ENCODE peak calls at places on chromosome 14, in six cellular contexts. X, W, Y, R, B and S are unnamed samples.

GRCh38 chr14:54686871-54687749 is 120.2 kb downstream of the SAMD4A start:
- DNase-seq in X (no peak), W (no peak), Y (no peak), R (no peak), B (no peak), S (no peak)

GRCh38 chr14:65299837-65300236 is 112.7 kb upstream of the FUT8 start:
- DNase-seq in X (no peak), W (no peak), Y (no peak), R (no peak), B (no peak), S (no peak)

GRCh38 chr14:69815556-69815955 is 18.5 kb upstream of the SLC10A1 start:
- DNase-seq in X (no peak), W (no peak), Y (no peak), R (no peak), B (no peak), S (no peak)

GRCh38 chr14:39005044-39005736 is 97.8 kb downstream of the SEC23A start:
- DNase-seq in X (no peak), W (no peak), Y (no peak), R (no peak), B (no peak), S (no peak)

GRCh38 chr14:79965896-79966295 is 245.4 kb downstream of the DIO2 start:
- DNase-seq in X (no peak), W (no peak), Y (peak), R (no peak), B (no peak), S (no peak)

GRCh38 chr14:33842299-33842698 is 108.6 kb downstream of the EGLN3 start:
- DNase-seq in X (no peak), W (no peak), Y (no peak), R (no peak), B (no peak), S (no peak)

GRCh38 chr14:103931422-103931821 is 3.2 kb downstream of the TDRD9 start:
- DNase-seq in X (no peak), W (no peak), Y (no peak), R (no peak), B (no peak), S (no peak)

GRCh38 chr14:62889354-62889753 is 155.9 kb downstream of the KCNH5 start:
- DNase-seq in X (no peak), W (no peak), Y (no peak), R (no peak), B (no peak), S (no peak)